ENCODE peak calls at places on chromosomes 12 and 14, in four cellular contexts. F is posterior vena cava; L is HuH-7; E is stimulated activated CD4-positive, alpha-beta T cell treated with anti-CD3 and anti-CD28 coated beads, Interleukin-1b, Interleukin-23, amount 100 ng/mL, for 24 hours. M is an unnamed sample.

GRCh38 chr12:6380141-6381121 is 3.5 kb upstream of the LTBR start:
- DNase-seq in F (no peak), L (no peak), E (no peak), M (no peak)

GRCh38 chr12:68271346-68271745 is 17.9 kb upstream of the IL22 start:
- DNase-seq in E (no peak), F (no peak), L (no peak), M (no peak)

GRCh38 chr12:24380122-24380521 is 430.7 kb upstream of the SOX5 start:
- DNase-seq in E (no peak), F (no peak), L (no peak), M (no peak)

GRCh38 chr14:24235804-24236688 is 3.3 kb downstream of the GMPR2 start:
- DNase-seq in F (no peak), E (no peak), L (no peak), M (no peak)

GRCh38 chr12:1117970-1118563 is 127.0 kb downstream of the ERC1 start:
- DNase-seq in E (peak; percentile 47), F (peak; percentile 87), L (peak; percentile 19), M (peak; percentile 75)

GRCh38 chr12:15088115-15088514 is 115.3 kb downstream of the PDE6H start:
- DNase-seq in F (no peak), E (no peak), L (no peak), M (no peak)

GRCh38 chr14:89214221-89214965 is 202.6 kb downstream of the FOXN3 start:
- DNase-seq in F (peak; percentile 89), L (peak; percentile 56), E (no peak), M (no peak)

GRCh38 chr12:51771008-51771407 is 77.5 kb downstream of the FIGNL2 start:
- DNase-seq in E (no peak), F (no peak), L (no peak), M (no peak)

GRCh38 chr14:77580964-77581505 is 35.4 kb downstream of the SPTLC2 start:
- DNase-seq in L (no peak), F (no peak), E (no peak), M (no peak)

GRCh38 chr12:9133243-9133938 is 17.7 kb upstream of the A2M start:
- DNase-seq in L (no peak), E (no peak), F (no peak), M (no peak)